ENCODE peak calls at places on chromosomes 4 and X, in six cellular contexts. S is dorsolateral prefrontal cortex; O is adrenal gland; W is epithelial cell of esophagus; A is posterior vena cava; U is CD4-positive, alpha-beta T cell. V is an unnamed sample.

GRCh38 chrX:100710816-100711215 is 21.1 kb downstream of the SYTL4 start:
- DNase-seq in S (no peak), O (no peak), W (no peak), A (no peak), U (no peak), V (no peak)

GRCh38 chr4:145618210-145618911 is 824 bp upstream of the MMAA start:
- DNase-seq in S (peak), O (no peak), W (peak), A (no peak), U (no peak), V (no peak)

GRCh38 chr4:111070390-111070789 is 447.5 kb upstream of the PITX2 start:
- DNase-seq in S (no peak), O (no peak), W (no peak), A (no peak), U (no peak), V (no peak)

GRCh38 chrX:20412871-20413486 is 146.3 kb upstream of the RPS6KA3 start:
- DNase-seq in S (no peak), O (peak), W (no peak), A (no peak), U (peak), V (no peak)

GRCh38 chr4:118826723-118827444 is 9.0 kb downstream of the SEC24D start:
- DNase-seq in S (no peak), O (no peak), W (no peak), A (no peak), U (no peak), V (no peak)

GRCh38 chr4:184787766-184788503 is 37.8 kb downstream of the ACSL1 start:
- DNase-seq in S (no peak), O (no peak), W (no peak), A (no peak), U (no peak), V (no peak)

GRCh38 chr4:143587703-143588102 is 74.2 kb downstream of the SMARCA5 start:
- DNase-seq in S (no peak), O (no peak), W (peak), A (no peak), U (no peak), V (no peak)

GRCh38 chrX:48802089-48802812 is 384 bp downstream of the HDAC6 start:
- DNase-seq in S (peak), O (peak), W (peak), A (peak), U (peak), V (no peak)

GRCh38 chrX:136710324-136710951 is 62.5 kb downstream of the CD40LG start:
- DNase-seq in S (no peak), O (no peak), W (peak), A (no peak), U (no peak), V (no peak)

GRCh38 chr4:38154681-38155588 is 194.7 kb downstream of the PTTG2 start:
- DNase-seq in S (no peak), O (no peak), W (peak), A (peak), U (peak), V (no peak)

V was measured in memory B cell.